ENCODE peak calls at places on chromosome 18, in ten cellular contexts. W is nephron progenitor cell; D is heart left ventricle; C is cardiac muscle cell; M is HFFc6; P is CD8-positive, alpha-beta T cell; K is kidney; Q is bronchial epithelial cell; G is MCF 10A; F is neural progenitor cell. H is an unnamed sample.
A peak's percentile ranks its signal among the peaks of the same experiment; 100 is the strongest.

GRCh38 chr18:49813071-49813320 is 337 bp downstream of the ACAA2 start:
- DNase-seq in W (peak; percentile 41), D (peak; percentile 42), C (peak; percentile 56), M (no peak), P (no peak), K (no peak), Q (peak; percentile 20), G (peak; percentile 35), F (peak; percentile 41), H (no peak)

GRCh38 chr18:68267583-68267982 is 447.3 kb downstream of the TMX3 start:
- DNase-seq in W (no peak), D (no peak), C (no peak), M (peak; percentile 71), P (no peak), K (no peak), Q (peak; percentile 76), G (peak; percentile 36), F (no peak), H (no peak)

GRCh38 chr18:55096261-55097026 is 137.2 kb upstream of the CCDC68 start:
- DNase-seq in W (no peak), D (peak; percentile 44), C (peak; percentile 41), M (peak; percentile 81), P (no peak), K (no peak), Q (peak; percentile 62), G (peak; percentile 65), F (peak; percentile 69), H (no peak)

GRCh38 chr18:80225685-80226084 is 21.6 kb downstream of the PARD6G start:
- DNase-seq in W (no peak), D (no peak), C (no peak), M (no peak), P (no peak), K (no peak), Q (no peak), G (no peak), F (no peak), H (no peak)

GRCh38 chr18:48629730-48630324 is 91.0 kb downstream of the CTIF start:
- DNase-seq in W (no peak), D (peak; percentile 8), C (no peak), M (peak; percentile 98), P (no peak), K (no peak), Q (peak; percentile 88), G (peak; percentile 90), F (no peak), H (no peak)

GRCh38 chr18:39870586-39870985 is 2084.4 kb upstream of the PIK3C3 start:
- DNase-seq in W (no peak), D (no peak), C (no peak), M (no peak), P (no peak), K (no peak), Q (peak; percentile 85), G (peak; percentile 10), F (no peak), H (no peak)

GRCh38 chr18:55859116-55859515 is 271.1 kb upstream of the TCF4 start:
- DNase-seq in W (no peak), D (no peak), C (no peak), M (no peak), P (no peak), K (no peak), Q (no peak), G (no peak), F (no peak), H (no peak)

GRCh38 chr18:54923339-54923956 is 35.8 kb downstream of the CCDC68 start:
- DNase-seq in W (no peak), D (no peak), C (no peak), M (no peak), P (no peak), K (no peak), Q (peak; percentile 31), G (no peak), F (no peak), H (no peak)

GRCh38 chr18:21298351-21298750 is 56.3 kb downstream of the GREB1L start:
- DNase-seq in W (no peak), D (no peak), C (no peak), M (peak; percentile 18), P (no peak), K (no peak), Q (no peak), G (no peak), F (no peak), H (no peak)

GRCh38 chr18:24019641-24020331 is 5.2 kb downstream of the TTC39C start:
- DNase-seq in W (no peak), D (no peak), C (no peak), M (no peak), P (peak; percentile 66), K (no peak), Q (no peak), G (no peak), F (no peak), H (no peak)

GRCh38 chr18:49055787-49056186 is 105.0 kb upstream of the SMAD7 start:
- DNase-seq in W (no peak), D (peak; percentile 70), C (no peak), M (peak; percentile 93), P (no peak), K (peak; percentile 79), Q (peak; percentile 13), G (peak; percentile 75), F (no peak), H (no peak)

GRCh38 chr18:40058811-40059570 is 1896.0 kb upstream of the PIK3C3 start:
- DNase-seq in W (no peak), D (no peak), C (no peak), M (no peak), P (no peak), K (no peak), Q (no peak), G (no peak), F (no peak), H (no peak)

GRCh38 chr18:10892801-10893595 is 256.4 kb downstream of the PIEZO2 start:
- DNase-seq in W (peak; percentile 14), D (no peak), C (no peak), M (no peak), P (no peak), K (no peak), Q (no peak), G (no peak), F (no peak), H (no peak)
- TF ChIP-seq CTCF in W (no peak), D (no peak), C (no peak), M (no peak), P (no peak), K (no peak), Q (no peak), G (no peak), F (no peak), H (no peak)

DNA sequence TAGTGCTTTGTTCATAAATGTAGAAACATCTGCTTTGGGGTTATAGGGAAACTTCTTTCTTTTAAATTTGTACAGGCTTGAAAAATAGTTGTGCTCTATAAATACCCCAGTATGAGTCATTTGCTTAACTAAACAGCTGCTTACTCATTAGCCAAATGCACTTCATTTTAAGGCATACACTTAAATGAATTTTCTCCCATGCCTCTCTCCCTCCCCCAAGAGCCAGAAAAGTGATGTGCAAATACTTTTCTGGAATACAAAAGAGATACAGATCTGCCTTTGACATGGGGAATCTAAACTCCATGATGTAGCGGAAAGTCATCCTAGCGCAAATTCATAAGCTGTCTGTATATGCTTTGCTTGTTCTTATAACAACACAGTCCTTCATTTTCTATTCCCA is 469.4 kb downstream of the DLGAP1 start:
- DNase-seq in W (no peak), D (no peak), C (no peak), M (peak; percentile 91), P (no peak), K (no peak), Q (peak; percentile 93), G (peak; percentile 13), F (no peak), H (no peak)
- TF ChIP-seq CTCF in W (no peak), D (no peak), C (no peak), M (no peak), P (no peak), K (no peak), Q (no peak), G (no peak), F (no peak), H (no peak)

DNA sequence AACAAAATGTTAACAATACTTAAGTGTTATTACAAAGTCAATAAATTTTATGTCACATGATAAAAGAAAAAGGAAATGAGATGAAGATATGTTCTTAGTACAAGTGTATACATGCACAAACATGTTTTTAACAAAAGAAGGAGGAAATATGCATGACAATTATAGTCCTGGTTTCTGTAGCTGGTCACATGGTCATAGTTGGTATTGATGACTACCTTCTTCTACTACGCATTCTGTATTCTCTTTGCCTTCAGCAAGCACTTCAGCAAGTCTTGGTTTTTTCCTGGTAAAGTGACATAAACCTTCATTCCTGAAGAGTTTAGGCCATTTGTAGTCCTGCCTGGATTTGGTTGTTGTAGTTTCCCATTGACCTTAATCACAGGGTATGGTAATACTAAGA is 121.3 kb upstream of the SYT4 start:
- DNase-seq in W (no peak), D (no peak), C (no peak), M (no peak), P (no peak), K (no peak), Q (peak; percentile 87), G (no peak), F (no peak), H (no peak)
- TF ChIP-seq CTCF in W (no peak), D (no peak), C (no peak), M (no peak), P (no peak), K (no peak), Q (no peak), G (no peak), F (no peak), H (no peak)

GRCh38 chr18:12394428-12394827 is 13.3 kb upstream of the PRELID3A start:
- DNase-seq in W (no peak), D (no peak), C (peak; percentile 19), M (no peak), P (no peak), K (no peak), Q (no peak), G (peak; percentile 31), F (peak; percentile 45), H (no peak)
- TF ChIP-seq CTCF in W (no peak), D (peak; percentile 12), C (peak; percentile 55), M (peak; percentile 72), P (no peak), K (no peak), Q (peak; percentile 61), G (peak; percentile 25), F (peak; percentile 50), H (peak; percentile 32)

GRCh38 chr18:31393286-31393685 is 16.7 kb downstream of the DSG4 start:
- DNase-seq in W (no peak), D (no peak), C (no peak), M (no peak), P (no peak), K (no peak), Q (no peak), G (no peak), F (no peak), H (no peak)

GRCh38 chr18:31400191-31400590 is 23.6 kb downstream of the DSG4 start:
- DNase-seq in W (no peak), D (no peak), C (no peak), M (no peak), P (no peak), K (no peak), Q (no peak), G (no peak), F (no peak), H (no peak)

GRCh38 chr18:31399336-31400032 is 22.9 kb downstream of the DSG4 start:
- DNase-seq in W (no peak), D (no peak), C (no peak), M (no peak), P (no peak), K (no peak), Q (peak; percentile 88), G (peak; percentile 74), F (no peak), H (no peak)

GRCh38 chr18:31398191-31398590 is 21.6 kb downstream of the DSG4 start:
- DNase-seq in W (no peak), D (no peak), C (no peak), M (no peak), P (no peak), K (no peak), Q (no peak), G (no peak), F (no peak), H (no peak)

GRCh38 chr18:31396796-31397195 is 20.2 kb downstream of the DSG4 start:
- DNase-seq in W (no peak), D (no peak), C (no peak), M (no peak), P (no peak), K (no peak), Q (no peak), G (no peak), F (no peak), H (no peak)
- TF ChIP-seq CTCF in W (no peak), D (no peak), C (no peak), M (no peak), P (no peak), K (no peak), Q (no peak), G (no peak), F (peak; percentile 4), H (peak; percentile 25)

H was measured in neural crest cell.